ENCODE peak calls at places on chromosomes 7 and 10, in four cellular contexts. H is GM12878, S is HepG2, X is K562. I is an unnamed sample.
A peak's percentile ranks its signal among the peaks of the same experiment; 100 is the strongest.

GRCh38 chr10:93410697-93411348 is 71.3 kb downstream of the MYOF start:
- DNase-seq in X (no peak), S (no peak), H (no peak), I (no peak)

GRCh38 chr7:35624299-35625186 is 70.4 kb downstream of the HERPUD2 start:
- DNase-seq in X (peak; percentile 72), H (no peak), S (peak; percentile 31), I (peak; percentile 52)

GRCh38 chr10:575312-576129 is 113.9 kb downstream of the DIP2C start:
- DNase-seq in H (no peak), S (no peak), X (no peak), I (no peak)

GRCh38 chr7:50664461-50664922 is 99.3 kb upstream of the DDC start:
- DNase-seq in S (no peak), X (no peak), H (no peak), I (no peak)

GRCh38 chr10:102452672-102453340 is 1.5 kb upstream of the C10orf95 start:
- DNase-seq in S (no peak), X (peak; percentile 36), H (no peak), I (no peak)

GRCh38 chr7:47651355-47652317 is 69.7 kb upstream of the TNS3 start:
- DNase-seq in S (no peak), X (no peak), H (no peak), I (no peak)

GRCh38 chr7:46559194-46559576 is 638.1 kb upstream of the IGFBP3 start:
- DNase-seq in X (no peak), S (no peak), H (no peak), I (no peak)

GRCh38 chr10:36224431-36224985 is 582.4 kb upstream of the FZD8 start:
- DNase-seq in H (no peak), X (no peak), S (no peak), I (no peak)

GRCh38 chr7:12475362-12476063 is 71.8 kb upstream of the VWDE start:
- DNase-seq in X (peak; percentile 29), S (no peak), H (no peak), I (no peak)

GRCh38 chr10:131452926-131453771 is 141.6 kb upstream of the TCERG1L start:
- DNase-seq in X (no peak), H (no peak), S (no peak), I (peak; percentile 25)

GRCh38 chr10:102421645-102422585 is 1.3 kb downstream of the FBXL15 start:
- DNase-seq in H (no peak), S (peak; percentile 28), X (peak; percentile 58), I (peak; percentile 55)

GRCh38 chr10:126374435-126374834 is 13.8 kb downstream of the ADAM12 start:
- DNase-seq in S (no peak), H (no peak), X (no peak), I (no peak)

GRCh38 chr7:73822319-73823173 is 8.2 kb upstream of the CLDN4 start:
- DNase-seq in S (peak; percentile 50), H (no peak), X (peak; percentile 99), I (no peak)

GRCh38 chr7:100894860-100895700 is 608 bp downstream of the ACHE start:
- DNase-seq in H (no peak), S (no peak), X (peak; percentile 68), I (peak; percentile 95)

GRCh38 chr10:1873916-1874315 is 136.6 kb upstream of the ADARB2 start:
- DNase-seq in S (no peak), H (no peak), X (no peak), I (no peak)

GRCh38 chr10:120571256-120571655 is 114.2 kb downstream of the PLPP4 start:
- DNase-seq in X (no peak), H (no peak), S (no peak), I (no peak)

GRCh38 chr7:127798023-127798422 is 146.0 kb downstream of the SND1 start:
- DNase-seq in H (no peak), X (peak; percentile 41), S (no peak), I (no peak)

GRCh38 chr7:138064856-138065357 is 11.4 kb upstream of the AKR1D1 start:
- DNase-seq in X (no peak), S (peak; percentile 68), H (no peak), I (peak; percentile 16)

GRCh38 chr10:86659161-86659691 is 4.9 kb downstream of the OPN4 start:
- DNase-seq in H (no peak), S (no peak), X (no peak), I (peak; percentile 7)

GRCh38 chr7:150439926-150440325 is 10.5 kb upstream of the GIMAP8 start:
- DNase-seq in S (no peak), H (no peak), X (no peak), I (no peak)

GRCh38 chr10:69123306-69123746 is 652 bp upstream of the VPS26A start:
- DNase-seq in X (peak; percentile 37), H (no peak), S (peak; percentile 31), I (peak; percentile 60)

GRCh38 chr10:131739201-131739600 is 161.6 kb upstream of the PPP2R2D start:
- DNase-seq in S (no peak), X (no peak), H (no peak), I (no peak)

GRCh38 chr10:32326680-32327363 is 20.1 kb downstream of the EPC1 start:
- DNase-seq in X (no peak), S (no peak), H (no peak), I (no peak)

GRCh38 chr7:149716007-149716931 is 57.1 kb downstream of the ZNF467 start:
- DNase-seq in S (no peak), X (peak; percentile 8), H (no peak), I (no peak)

GRCh38 chr7:151708610-151709009 is 168.3 kb downstream of the PRKAG2 start:
- DNase-seq in X (no peak), H (no peak), S (no peak), I (no peak)

GRCh38 chr10:6667679-6668270 is 87.7 kb upstream of the PRKCQ start:
- DNase-seq in H (no peak), S (peak; percentile 18), X (peak; percentile 36), I (peak; percentile 41)

GRCh38 chr7:47624660-47625059 is 42.7 kb upstream of the TNS3 start:
- DNase-seq in X (no peak), S (no peak), H (no peak), I (no peak)

GRCh38 chr10:86900955-86901354 is 56.5 kb downstream of the MMRN2 start:
- DNase-seq in S (no peak), H (no peak), X (no peak), I (no peak)

GRCh38 chr10:21534611-21535493 is 820 bp downstream of the MLLT10 start:
- DNase-seq in H (no peak), S (peak; percentile 60), X (peak; percentile 82), I (peak; percentile 60)

GRCh38 chr10:30182191-30183075 is 123.0 kb upstream of the JCAD start:
- DNase-seq in H (no peak), X (no peak), S (peak; percentile 59), I (no peak)

GRCh38 chr7:45157286-45157652 is 322 bp upstream of the RAMP3 start:
- DNase-seq in H (no peak), X (no peak), S (no peak), I (no peak)

GRCh38 chr10:63481815-63482421 is 16.1 kb upstream of the JMJD1C start:
- DNase-seq in X (no peak), S (no peak), H (no peak), I (no peak)

GRCh38 chr10:71805776-71806705 is 32.7 kb upstream of the VSIR start:
- DNase-seq in S (no peak), H (no peak), X (peak; percentile 99), I (peak; percentile 71)

GRCh38 chr10:63765126-63765525 is 243.9 kb downstream of the REEP3 start:
- DNase-seq in X (no peak), H (no peak), S (no peak), I (no peak)

GRCh38 chr7:47988496-47989386 is 9.3 kb upstream of the HUS1 start:
- DNase-seq in S (peak; percentile 13), H (no peak), X (no peak), I (no peak)

GRCh38 chr7:120981888-120982615 is 6.5 kb upstream of the CPED1 start:
- DNase-seq in X (no peak), S (no peak), H (no peak), I (no peak)

GRCh38 chr7:19776981-19777380 is 3.6 kb upstream of the TMEM196 start:
- DNase-seq in X (no peak), S (no peak), H (no peak), I (no peak)

GRCh38 chr10:104318096-104318725 is 20.1 kb downstream of the ITPRIP start:
- DNase-seq in X (no peak), H (no peak), S (no peak), I (no peak)

GRCh38 chr7:47954231-47954911 is 6.1 kb upstream of the PKD1L1 start:
- DNase-seq in H (no peak), X (no peak), S (no peak), I (no peak)

DNA sequence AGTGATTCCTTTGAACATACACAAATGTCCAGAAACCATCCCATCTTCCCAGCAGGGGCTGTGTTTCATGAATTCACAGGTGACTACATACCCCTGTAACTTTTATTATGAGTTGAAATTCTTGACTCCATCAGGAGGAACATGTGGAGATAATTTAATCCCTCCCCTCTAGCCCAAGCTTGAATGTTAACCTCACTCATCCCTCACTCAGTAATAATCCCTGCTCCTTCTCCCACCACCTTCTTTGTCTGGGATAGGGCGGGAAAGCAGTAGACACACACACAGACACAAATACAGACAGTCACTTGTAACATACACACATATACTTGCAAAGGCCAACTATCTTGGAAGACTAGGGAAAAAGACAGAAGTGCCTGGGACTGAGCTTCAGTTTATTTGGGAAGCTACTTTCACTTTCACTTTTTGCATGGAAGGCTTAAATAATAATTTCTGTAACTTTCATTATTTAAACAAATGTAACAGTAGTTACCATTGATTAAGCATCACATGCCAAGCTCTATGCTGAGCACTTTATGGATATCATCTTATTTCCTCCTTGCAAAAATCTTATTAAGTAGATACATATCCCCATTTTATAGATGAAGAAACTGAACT is 7.3 kb downstream of the AASS start:
- DNase-seq in H (no peak), S (no peak), X (no peak), I (no peak)
- TF ChIP-seq TCF7 in H (no peak), S (no peak), X (no peak), I (no peak)

GRCh38 chr7:157990878-157991250 is 596.8 kb downstream of the PTPRN2 start:
- DNase-seq in S (no peak), X (no peak), H (no peak), I (no peak)

GRCh38 chr7:157992511-157993160 is 595.0 kb downstream of the PTPRN2 start:
- DNase-seq in S (no peak), H (no peak), X (no peak), I (no peak)

GRCh38 chr7:157991351-157991750 is 596.3 kb downstream of the PTPRN2 start:
- DNase-seq in S (no peak), H (no peak), X (no peak), I (no peak)

GRCh38 chr7:157990226-157990877 is 597.3 kb downstream of the PTPRN2 start:
- DNase-seq in X (no peak), H (no peak), S (no peak), I (no peak)

GRCh38 chr7:157991761-157992160 is 595.9 kb downstream of the PTPRN2 start:
- DNase-seq in X (no peak), S (no peak), H (no peak), I (no peak)
- TF ChIP-seq SP1 in X (no peak), S (no peak), H (no peak), I (no peak)

DNA sequence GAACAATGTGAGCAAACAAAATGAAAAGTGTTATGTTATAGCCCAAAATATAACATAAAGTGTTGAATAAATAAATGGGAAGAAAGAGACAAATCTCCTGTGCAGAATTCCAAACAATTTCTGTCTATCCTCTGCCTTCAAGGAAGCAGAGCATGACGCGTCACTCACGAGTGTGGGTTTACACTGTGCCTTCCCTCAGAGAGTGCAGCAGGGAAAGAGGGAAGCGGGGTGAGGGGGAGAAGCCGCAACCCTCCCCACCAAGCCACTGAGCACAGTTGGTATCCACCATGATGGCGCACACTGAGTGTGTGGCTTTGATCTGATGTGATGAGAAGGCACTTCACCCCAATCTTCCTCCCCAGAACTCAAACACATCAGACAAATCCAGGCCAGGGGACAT is 74.8 kb downstream of the PTPRN2 start:
- DNase-seq in H (no peak), S (no peak), X (no peak), I (no peak)
- TF ChIP-seq TCF7 in H (no peak), S (no peak), X (no peak), I (no peak)

GRCh38 chr7:40092152-40092551 is 42.3 kb downstream of the MPLKIP start:
- DNase-seq in S (no peak), H (no peak), X (no peak), I (no peak)
- TF ChIP-seq SP1 in S (no peak), H (no peak), X (no peak), I (no peak)